ENCODE peak calls at places on chromosomes 1 and 21, in eight cellular contexts. One of them, this sample, is unnamed.
A peak's percentile ranks its signal among the peaks of the same experiment; 100 is the strongest.

GRCh38 chr21:33976980-33977720 is 61.5 kb upstream of the ATP5PO start:
- DNase-seq in psoas muscle: no peak
- DNase-seq in sigmoid colon: no peak
- DNase-seq in aorta: no peak
- DNase-seq in AG04449: no peak
- DNase-seq in AG04450: no peak
- DNase-seq in colonic mucosa: no peak
- DNase-seq in fibroblast of pulmonary artery: no peak
- DNase-seq in this sample: no peak

GRCh38 chr1:66207484-66207883 is 326.5 kb upstream of the SGIP1 start:
- DNase-seq in psoas muscle: no peak
- DNase-seq in sigmoid colon: no peak
- DNase-seq in aorta: no peak
- DNase-seq in AG04449: peak; percentile 10
- DNase-seq in AG04450: no peak
- DNase-seq in colonic mucosa: no peak
- DNase-seq in fibroblast of pulmonary artery: peak; percentile 68
- DNase-seq in this sample: peak; percentile 58

GRCh38 chr1:54859687-54860391 is 27.2 kb downstream of the DHCR24 start:
- DNase-seq in psoas muscle: no peak
- DNase-seq in sigmoid colon: no peak
- DNase-seq in aorta: no peak
- DNase-seq in AG04449: no peak
- DNase-seq in AG04450: no peak
- DNase-seq in colonic mucosa: no peak
- DNase-seq in fibroblast of pulmonary artery: no peak
- DNase-seq in this sample: peak; percentile 25

GRCh38 chr1:211515090-211516023 is 23.4 kb upstream of the RD3 start:
- DNase-seq in psoas muscle: peak; percentile 82
- DNase-seq in sigmoid colon: peak; percentile 85
- DNase-seq in aorta: peak; percentile 86
- DNase-seq in AG04449: no peak
- DNase-seq in AG04450: no peak
- DNase-seq in colonic mucosa: peak; percentile 93
- DNase-seq in fibroblast of pulmonary artery: peak; percentile 69
- DNase-seq in this sample: peak; percentile 96

GRCh38 chr1:28640766-28641165 is 2.1 kb downstream of the TAF12 start:
- DNase-seq in psoas muscle: no peak
- DNase-seq in sigmoid colon: no peak
- DNase-seq in aorta: no peak
- DNase-seq in AG04449: no peak
- DNase-seq in AG04450: no peak
- DNase-seq in colonic mucosa: no peak
- DNase-seq in fibroblast of pulmonary artery: peak; percentile 41
- DNase-seq in this sample: peak; percentile 10

GRCh38 chr1:182149411-182149965 is 88.0 kb upstream of the ZNF648 start:
- DNase-seq in psoas muscle: peak; percentile 34
- DNase-seq in sigmoid colon: peak; percentile 79
- DNase-seq in aorta: peak; percentile 73
- DNase-seq in AG04449: no peak
- DNase-seq in AG04450: no peak
- DNase-seq in colonic mucosa: no peak
- DNase-seq in fibroblast of pulmonary artery: peak; percentile 67
- DNase-seq in this sample: peak; percentile 84

GRCh38 chr1:5720936-5721335 is 271.3 kb downstream of the NPHP4 start:
- DNase-seq in psoas muscle: no peak
- DNase-seq in sigmoid colon: peak; percentile 21
- DNase-seq in aorta: peak; percentile 20
- DNase-seq in AG04449: no peak
- DNase-seq in AG04450: no peak
- DNase-seq in colonic mucosa: no peak
- DNase-seq in fibroblast of pulmonary artery: no peak
- DNase-seq in this sample: no peak

GRCh38 chr1:114340906-114341698 is 169.9 kb downstream of the TRIM33 start:
- DNase-seq in psoas muscle: no peak
- DNase-seq in sigmoid colon: no peak
- DNase-seq in aorta: no peak
- DNase-seq in AG04449: no peak
- DNase-seq in AG04450: no peak
- DNase-seq in colonic mucosa: no peak
- DNase-seq in fibroblast of pulmonary artery: no peak
- DNase-seq in this sample: no peak

GRCh38 chr1:176416777-176417176 is 46.2 kb upstream of the PAPPA2 start:
- DNase-seq in psoas muscle: no peak
- DNase-seq in sigmoid colon: no peak
- DNase-seq in aorta: no peak
- DNase-seq in AG04449: no peak
- DNase-seq in AG04450: no peak
- DNase-seq in colonic mucosa: no peak
- DNase-seq in fibroblast of pulmonary artery: no peak
- DNase-seq in this sample: no peak

GRCh38 chr1:10643607-10644306 is 152.7 kb downstream of the CASZ1 start:
- DNase-seq in psoas muscle: no peak
- DNase-seq in sigmoid colon: no peak
- DNase-seq in aorta: no peak
- DNase-seq in AG04449: no peak
- DNase-seq in AG04450: no peak
- DNase-seq in colonic mucosa: no peak
- DNase-seq in fibroblast of pulmonary artery: no peak
- DNase-seq in this sample: no peak

GRCh38 chr21:37753122-37753599 is 163.1 kb downstream of the KCNJ6 start:
- DNase-seq in psoas muscle: no peak
- DNase-seq in sigmoid colon: no peak
- DNase-seq in aorta: no peak
- DNase-seq in AG04449: no peak
- DNase-seq in AG04450: no peak
- DNase-seq in colonic mucosa: no peak
- DNase-seq in fibroblast of pulmonary artery: no peak
- DNase-seq in this sample: no peak

GRCh38 chr1:112852276-112852675 is 103.7 kb downstream of the SLC16A1 start:
- DNase-seq in psoas muscle: no peak
- DNase-seq in sigmoid colon: no peak
- DNase-seq in aorta: no peak
- DNase-seq in AG04449: no peak
- DNase-seq in AG04450: no peak
- DNase-seq in colonic mucosa: no peak
- DNase-seq in fibroblast of pulmonary artery: no peak
- DNase-seq in this sample: no peak

GRCh38 chr1:197902131-197902453 is 338 bp upstream of the C1orf53 start:
- DNase-seq in psoas muscle: no peak
- DNase-seq in sigmoid colon: no peak
- DNase-seq in aorta: no peak
- DNase-seq in AG04449: no peak
- DNase-seq in AG04450: no peak
- DNase-seq in colonic mucosa: no peak
- DNase-seq in fibroblast of pulmonary artery: no peak
- DNase-seq in this sample: no peak

GRCh38 chr1:158117854-158118691 is 62.6 kb upstream of the CD1D start:
- DNase-seq in psoas muscle: no peak
- DNase-seq in sigmoid colon: peak; percentile 79
- DNase-seq in aorta: no peak
- DNase-seq in AG04449: no peak
- DNase-seq in AG04450: no peak
- DNase-seq in colonic mucosa: peak; percentile 53
- DNase-seq in fibroblast of pulmonary artery: peak; percentile 62
- DNase-seq in this sample: peak; percentile 40

DNA sequence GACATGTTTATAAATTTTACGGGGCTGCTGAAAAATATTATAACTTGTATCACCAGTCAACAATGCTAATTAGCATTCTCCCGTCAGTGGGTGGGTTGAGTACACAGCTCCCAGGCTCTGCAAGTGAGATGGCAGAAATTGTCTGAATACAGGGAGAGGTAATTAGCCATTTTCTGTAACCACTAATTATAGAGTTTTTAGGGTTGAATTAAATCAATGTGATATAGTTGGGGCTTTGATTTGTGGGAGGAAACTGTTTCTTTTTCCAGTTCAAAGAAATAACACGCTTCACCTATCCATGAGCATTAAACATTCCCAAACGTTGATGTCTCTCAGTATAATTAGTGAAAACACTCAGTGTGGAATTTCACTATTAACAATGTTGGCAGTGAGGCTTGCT is 1.4 kb downstream of the VANGL1 start:
- DNase-seq in psoas muscle: no peak
- DNase-seq in sigmoid colon: no peak
- DNase-seq in aorta: no peak
- DNase-seq in AG04449: no peak
- DNase-seq in AG04450: no peak
- DNase-seq in colonic mucosa: no peak
- DNase-seq in fibroblast of pulmonary artery: no peak
- DNase-seq in this sample: no peak
- H3K4me3 ChIP-seq in psoas muscle: peak overlapping the region; percentile 87
- H3K4me3 ChIP-seq in sigmoid colon: peak overlapping the region; percentile 86
- H3K4me3 ChIP-seq in aorta: no peak overlapping the region
- H3K4me3 ChIP-seq in AG04449: peak overlapping the region; percentile 79
- H3K4me3 ChIP-seq in AG04450: peak overlapping the region; percentile 82
- H3K4me3 ChIP-seq in colonic mucosa: peak overlapping the region; percentile 91
- H3K4me3 ChIP-seq in fibroblast of pulmonary artery: peak overlapping the region; percentile 77
- H3K4me3 ChIP-seq in this sample: peak overlapping the region; percentile 77

DNA sequence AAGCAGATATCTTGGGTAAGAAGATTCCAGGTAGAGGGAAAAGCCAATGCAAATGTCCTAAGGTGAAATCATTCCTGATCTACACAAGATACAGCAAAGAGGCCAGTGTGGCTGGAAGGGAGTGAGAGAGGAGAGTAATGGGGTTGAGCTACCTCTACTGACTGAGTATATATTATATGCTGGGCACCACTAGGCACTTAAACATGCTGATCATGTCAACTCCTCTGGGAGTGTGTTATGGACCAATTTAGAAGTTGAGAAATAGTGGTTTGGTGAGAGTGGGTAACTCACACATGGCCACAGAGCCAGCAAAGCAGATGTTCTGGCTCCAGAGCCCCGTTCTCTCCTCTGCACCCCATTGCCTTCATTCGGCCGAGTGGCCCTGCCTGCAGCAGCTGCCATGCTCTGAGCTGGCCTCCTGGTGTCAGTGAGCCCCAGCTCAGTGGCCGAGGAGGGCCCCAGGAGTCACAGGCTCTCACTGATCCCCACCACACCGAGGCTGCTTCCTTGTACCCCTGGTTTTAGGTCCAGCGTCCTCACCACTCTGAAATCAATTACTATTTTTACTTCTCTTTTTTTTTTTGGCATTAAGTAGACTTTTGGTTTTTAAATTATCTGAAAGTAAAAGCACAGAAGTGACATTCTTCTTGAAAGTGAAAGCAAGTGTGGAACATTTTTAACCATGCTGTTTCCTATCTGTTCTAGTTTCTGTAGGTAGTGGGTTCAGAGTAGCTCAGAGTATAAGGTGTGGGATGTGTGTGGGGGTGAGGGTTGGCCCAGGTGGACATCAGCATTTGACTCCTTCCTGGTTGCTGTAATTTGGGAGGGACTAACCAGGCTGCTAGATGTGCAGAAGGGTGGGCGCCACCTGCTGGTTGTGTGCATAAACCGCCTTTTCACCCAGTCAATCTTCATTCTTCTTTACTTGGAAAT is 45.8 kb upstream of the CRNN start:
- DNase-seq in psoas muscle: peak; percentile 70
- DNase-seq in sigmoid colon: peak; percentile 77
- DNase-seq in aorta: peak; percentile 84
- DNase-seq in AG04449: no peak
- DNase-seq in AG04450: no peak
- DNase-seq in colonic mucosa: peak; percentile 69
- DNase-seq in fibroblast of pulmonary artery: peak; percentile 78
- DNase-seq in this sample: peak; percentile 62
- H3K4me3 ChIP-seq in psoas muscle: peak overlapping the region; percentile 2
- H3K4me3 ChIP-seq in sigmoid colon: no peak overlapping the region
- H3K4me3 ChIP-seq in aorta: peak overlapping the region; percentile 11
- H3K4me3 ChIP-seq in AG04449: peak overlapping the region; percentile 3
- H3K4me3 ChIP-seq in AG04450: no peak overlapping the region
- H3K4me3 ChIP-seq in colonic mucosa: no peak overlapping the region
- H3K4me3 ChIP-seq in fibroblast of pulmonary artery: no peak overlapping the region
- H3K4me3 ChIP-seq in this sample: no peak overlapping the region

GRCh38 chr1:62227496-62227895 is 32.8 kb downstream of the L1TD1 start:
- DNase-seq in psoas muscle: no peak
- DNase-seq in sigmoid colon: peak; percentile 38
- DNase-seq in aorta: no peak
- DNase-seq in AG04449: no peak
- DNase-seq in AG04450: no peak
- DNase-seq in colonic mucosa: no peak
- DNase-seq in fibroblast of pulmonary artery: no peak
- DNase-seq in this sample: no peak
- H3K4me3 ChIP-seq in psoas muscle: no peak overlapping the region
- H3K4me3 ChIP-seq in sigmoid colon: no peak overlapping the region
- H3K4me3 ChIP-seq in aorta: no peak overlapping the region
- H3K4me3 ChIP-seq in AG04449: no peak overlapping the region
- H3K4me3 ChIP-seq in AG04450: no peak overlapping the region
- H3K4me3 ChIP-seq in colonic mucosa: no peak overlapping the region
- H3K4me3 ChIP-seq in fibroblast of pulmonary artery: no peak overlapping the region
- H3K4me3 ChIP-seq in this sample: no peak overlapping the region

DNA sequence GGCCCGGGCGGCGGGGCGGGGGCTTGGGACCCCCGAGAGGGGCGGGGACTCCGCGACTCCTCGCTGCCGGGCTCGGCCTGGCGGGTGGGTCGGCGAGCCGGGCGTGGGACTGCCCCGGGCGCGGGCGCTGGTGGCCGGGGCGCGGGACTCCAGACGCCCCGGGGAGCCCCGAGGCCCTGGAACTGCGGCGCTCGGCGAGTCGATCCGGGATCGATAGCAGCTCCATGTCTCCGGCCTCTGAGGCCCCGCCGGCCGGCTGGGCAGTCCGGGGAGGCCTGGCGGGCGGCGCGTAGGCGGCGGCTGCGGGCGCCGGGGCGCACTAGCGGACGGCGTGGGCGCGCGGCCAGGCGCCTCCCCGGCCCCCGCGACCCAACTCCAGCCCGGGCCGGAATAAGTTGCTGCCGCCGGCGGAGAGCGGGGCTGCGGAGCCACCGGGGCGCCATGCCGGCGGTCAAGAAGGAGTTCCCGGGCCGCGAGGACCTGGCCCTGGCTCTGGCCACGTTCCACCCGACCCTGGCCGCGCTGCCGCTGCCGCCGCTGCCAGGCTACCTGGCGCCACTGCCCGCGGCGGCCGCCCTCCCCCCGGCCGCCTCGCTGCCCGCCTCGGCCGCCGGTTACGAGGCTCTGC is 382 bp downstream of the SAMD11 start:
- DNase-seq in psoas muscle: no peak
- DNase-seq in sigmoid colon: no peak
- DNase-seq in aorta: no peak
- DNase-seq in AG04449: no peak
- DNase-seq in AG04450: no peak
- DNase-seq in colonic mucosa: no peak
- DNase-seq in fibroblast of pulmonary artery: no peak
- DNase-seq in this sample: no peak
- H3K4me3 ChIP-seq in psoas muscle: peak overlapping the region; percentile 61
- H3K4me3 ChIP-seq in sigmoid colon: peak overlapping the region; percentile 52
- H3K4me3 ChIP-seq in aorta: peak overlapping the region; percentile 23
- H3K4me3 ChIP-seq in AG04449: peak overlapping the region; percentile 59
- H3K4me3 ChIP-seq in AG04450: peak overlapping the region; percentile 50
- H3K4me3 ChIP-seq in colonic mucosa: peak overlapping the region; percentile 34
- H3K4me3 ChIP-seq in fibroblast of pulmonary artery: no peak overlapping the region
- H3K4me3 ChIP-seq in this sample: peak overlapping the region; percentile 52

This sample was measured in astrocyte of the spinal cord.